ENCODE peak calls at places on chromosomes 4 and X, in four cellular contexts. C is GM12878, E is HFF-Myc, U is heart right ventricle. G is an unnamed sample.

GRCh38 chr4:102234243-102234838 is 110.9 kb downstream of the SLC39A8 start:
- DNase-seq in C (no peak), E (no peak), U (no peak), G (no peak)

GRCh38 chrX:40104649-40105015 is 6.9 kb upstream of the BCOR start:
- DNase-seq in C (no peak), E (no peak), U (peak), G (peak)

GRCh38 chr4:74897390-74897789 is 35.5 kb upstream of the PARM1 start:
- DNase-seq in C (no peak), E (no peak), U (no peak), G (no peak)

GRCh38 chrX:40168183-40169015 is 70.6 kb upstream of the BCOR start:
- DNase-seq in C (no peak), E (no peak), U (no peak), G (no peak)

GRCh38 chr4:169397762-169398161 is 127.0 kb upstream of the SH3RF1 start:
- DNase-seq in C (no peak), E (no peak), U (no peak), G (peak)

GRCh38 chr4:630661-631060 is 5.3 kb downstream of the PDE6B start:
- DNase-seq in C (no peak), E (no peak), U (no peak), G (no peak)

GRCh38 chr4:48109413-48110263 is 24.4 kb downstream of the TXK start:
- DNase-seq in C (no peak), E (peak), U (no peak), G (peak)

GRCh38 chr4:164572877-164573279 is 181.1 kb upstream of the SMIM31 start:
- DNase-seq in C (no peak), E (no peak), U (no peak), G (peak)

GRCh38 chr4:114694770-114695169 is 96.2 kb downstream of the UGT8 start:
- DNase-seq in C (peak), E (peak), U (no peak), G (peak)

GRCh38 chrX:40147399-40148188 is 49.8 kb upstream of the BCOR start:
- DNase-seq in C (no peak), E (no peak), U (no peak), G (no peak)

GRCh38 chrX:150364347-150365050 is 1.4 kb downstream of the MAMLD1 start:
- DNase-seq in C (no peak), E (no peak), U (peak), G (no peak)

GRCh38 chr4:68304731-68305130 is 45.2 kb downstream of the YTHDC1 start:
- DNase-seq in C (no peak), E (no peak), U (no peak), G (no peak)

GRCh38 chrX:9197231-9197630 is 163.3 kb upstream of the FAM9B start:
- DNase-seq in C (no peak), E (peak), U (no peak), G (peak)

GRCh38 chrX:113274801-113275200 is 434.2 kb upstream of the AMOT start:
- DNase-seq in C (no peak), E (no peak), U (no peak), G (no peak)

GRCh38 chr4:27318740-27319139 is 458.1 kb downstream of the STIM2 start:
- DNase-seq in C (peak), E (peak), U (peak), G (peak)

GRCh38 chr4:19156786-19157185 is 1094.9 kb upstream of the SLIT2 start:
- DNase-seq in C (no peak), E (no peak), U (no peak), G (no peak)

GRCh38 chr4:155787113-155787710 is 28.4 kb downstream of the GUCY1B1 start:
- DNase-seq in C (peak), E (peak), U (no peak), G (peak)

GRCh38 chr4:47462799-47463234 is 685 bp downstream of the COMMD8 start:
- DNase-seq in C (no peak), E (no peak), U (no peak), G (peak)

GRCh38 chr4:78622253-78622979 is 70.8 kb downstream of the ANXA3 start:
- DNase-seq in C (no peak), E (peak), U (no peak), G (peak)

GRCh38 chr4:182343435-182343834 is 100.2 kb downstream of the TENM3 start:
- DNase-seq in C (no peak), E (no peak), U (no peak), G (no peak)

GRCh38 chr4:1684756-1685603 is 867 bp upstream of the FAM53A start:
- DNase-seq in C (no peak), E (no peak), U (no peak), G (no peak)

GRCh38 chr4:151015458-151016344 is 617 bp upstream of the LRBA start:
- DNase-seq in C (no peak), E (no peak), U (peak), G (peak)

GRCh38 chr4:36213956-36214355 is 30.4 kb downstream of the ARAP2 start:
- DNase-seq in C (no peak), E (no peak), U (no peak), G (no peak)
- H3K4me3 ChIP-seq in C (no peak), E (no peak), U (no peak), G (no peak)

DNA sequence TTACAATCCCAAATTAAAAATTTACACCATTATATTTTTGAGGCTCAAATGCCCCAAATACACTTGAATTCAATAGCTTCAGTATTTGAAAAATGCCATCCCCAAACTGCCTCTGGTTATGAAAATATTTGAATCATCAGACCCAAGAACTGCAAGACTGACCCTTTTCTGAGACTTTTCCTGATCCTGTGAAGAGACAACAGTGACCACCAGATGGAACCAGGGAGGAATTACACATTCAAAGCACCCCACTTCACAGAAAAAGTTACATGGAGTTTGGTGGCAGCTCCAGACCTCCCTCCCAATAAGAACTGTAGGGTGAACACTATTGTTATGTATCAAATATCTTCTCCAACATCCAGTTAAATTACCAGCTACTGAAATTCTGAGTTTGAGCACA is 44.0 kb upstream of the SCD5 start:
- DNase-seq in C (no peak), E (no peak), U (no peak), G (peak)
- TF ChIP-seq CTCF in C (peak), E (peak), U (no peak), G (peak)

GRCh38 chrX:69503835-69504625 is at the start of gene NALF2:
- DNase-seq in C (no peak), E (no peak), U (peak), G (peak)
- H3K4me3 ChIP-seq in C (no peak), E (no peak), U (peak), G (peak)

GRCh38 chr4:134935320-134935719 is 733.7 kb upstream of the PABPC4L start:
- DNase-seq in C (no peak), E (no peak), U (no peak), G (no peak)
- TF ChIP-seq CTCF in C (peak), E (peak), U (no peak), G (no peak)

DNA sequence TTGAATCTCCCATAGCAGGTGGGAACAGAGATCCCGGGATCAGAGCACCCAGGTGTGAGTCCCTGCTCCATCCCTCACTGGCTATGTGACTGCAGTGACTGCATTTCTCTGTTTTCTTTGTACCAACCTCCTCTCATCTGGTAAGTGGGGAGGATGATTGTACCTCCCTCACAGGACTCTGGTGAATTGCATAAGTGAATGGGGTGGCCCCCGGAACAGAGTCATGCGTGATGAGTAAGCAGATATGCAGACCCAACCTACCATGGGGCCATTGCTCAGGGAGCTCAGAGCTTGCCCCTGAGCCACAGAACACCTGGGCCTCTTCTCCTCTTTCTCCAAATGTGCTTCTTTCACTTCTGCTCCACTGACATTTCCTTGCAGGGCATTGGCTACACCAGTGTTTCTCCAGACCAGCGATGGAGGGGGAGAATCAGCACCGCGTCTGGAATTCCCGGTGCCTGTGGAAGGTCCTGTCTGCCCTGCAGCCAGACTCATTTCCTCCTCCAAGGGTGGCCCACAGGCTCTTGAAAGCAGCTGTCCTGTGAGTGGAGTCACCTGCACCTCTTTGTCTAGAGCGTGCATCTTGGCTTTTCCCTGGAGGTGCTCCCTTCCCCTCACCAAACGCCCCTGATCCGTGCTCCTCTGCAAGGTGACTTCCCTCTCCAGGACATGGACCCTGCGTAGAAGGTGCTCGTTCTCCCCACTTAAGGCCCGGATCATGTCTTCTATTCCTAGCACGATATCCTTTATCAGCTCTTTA is 30.0 kb downstream of the C4orf50 start:
- DNase-seq in C (no peak), E (no peak), U (no peak), G (no peak)
- H3K4me3 ChIP-seq in C (no peak), E (no peak), U (no peak), G (no peak)

DNA sequence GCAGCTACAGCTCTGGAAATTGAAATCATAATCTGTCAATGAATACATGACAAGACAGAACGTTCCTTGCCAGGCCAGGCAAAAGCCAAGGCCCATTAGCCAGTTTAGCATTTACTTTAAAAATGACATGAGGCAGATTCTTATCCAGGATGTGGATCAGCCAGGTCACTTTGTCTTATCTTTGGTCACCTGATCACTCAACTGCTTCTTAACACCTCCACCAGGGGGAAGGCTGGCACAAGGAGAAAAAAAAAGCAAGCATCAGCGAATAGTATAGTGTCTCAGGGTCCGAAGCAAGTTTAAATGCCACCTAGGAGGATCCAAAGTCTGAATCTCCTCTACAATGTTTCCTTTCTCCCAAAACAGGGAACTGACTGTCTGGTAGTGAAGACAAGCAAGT is 18.8 kb downstream of the ATP1B4 start:
- DNase-seq in C (no peak), E (no peak), U (no peak), G (peak)
- TF ChIP-seq CTCF in C (peak), E (peak), U (no peak), G (peak)

GRCh38 chr4:4418676-4419370 is 31.9 kb downstream of the NSG1 start:
- DNase-seq in C (no peak), E (no peak), U (no peak), G (no peak)

GRCh38 chr4:4416981-4417380 is 30.1 kb downstream of the NSG1 start:
- DNase-seq in C (no peak), E (no peak), U (no peak), G (no peak)

GRCh38 chr4:4415806-4416805 is 29.2 kb downstream of the NSG1 start:
- DNase-seq in C (no peak), E (no peak), U (no peak), G (no peak)

GRCh38 chr4:4419896-4420295 is 33.0 kb downstream of the NSG1 start:
- DNase-seq in C (no peak), E (no peak), U (no peak), G (no peak)

DNA sequence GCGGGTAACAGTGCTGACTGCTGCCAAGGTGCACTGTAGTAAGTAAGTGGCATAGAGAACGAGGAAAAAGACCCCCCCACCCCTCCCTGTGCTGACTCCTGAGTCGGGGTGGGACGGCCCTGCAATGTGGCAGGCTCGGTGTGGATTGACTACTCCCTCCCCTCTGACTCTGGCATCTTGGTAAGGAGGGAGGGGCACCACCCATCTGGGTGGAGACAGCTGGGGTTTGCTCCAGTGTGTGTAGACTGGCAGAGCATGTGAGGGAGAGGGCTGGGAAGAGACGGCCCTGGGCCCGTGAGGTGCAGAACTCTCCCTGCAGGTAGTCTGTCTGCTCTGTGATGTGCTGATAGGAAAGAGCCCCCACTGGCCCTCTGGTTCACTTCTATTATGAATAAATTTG is 31.0 kb downstream of the NSG1 start:
- DNase-seq in C (no peak), E (no peak), U (no peak), G (no peak)
- H3K4me3 ChIP-seq in C (no peak), E (no peak), U (no peak), G (no peak)

DNA sequence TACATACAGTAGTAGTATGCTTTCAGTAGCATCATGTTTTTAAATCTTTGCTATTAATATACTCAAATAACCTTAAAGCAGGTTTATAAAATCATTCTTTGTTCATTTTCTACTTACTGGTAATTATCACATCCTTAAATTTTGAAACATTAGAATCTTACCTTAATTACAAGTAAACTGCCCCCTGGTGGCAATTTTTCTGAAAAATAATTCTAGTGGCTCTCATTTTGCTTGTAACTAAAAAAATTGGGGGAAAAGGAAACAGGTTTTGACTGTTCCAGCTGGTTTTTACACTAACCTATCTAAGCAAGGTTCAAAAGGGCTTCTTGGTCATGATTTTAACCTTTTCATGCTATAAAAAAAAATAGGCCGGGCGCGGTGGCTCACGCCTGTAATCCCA is 18.5 kb upstream of the DCAF4L1 start:
- DNase-seq in C (no peak), E (no peak), U (no peak), G (peak)
- TF ChIP-seq CTCF in C (peak), E (no peak), U (peak), G (peak)

DNA sequence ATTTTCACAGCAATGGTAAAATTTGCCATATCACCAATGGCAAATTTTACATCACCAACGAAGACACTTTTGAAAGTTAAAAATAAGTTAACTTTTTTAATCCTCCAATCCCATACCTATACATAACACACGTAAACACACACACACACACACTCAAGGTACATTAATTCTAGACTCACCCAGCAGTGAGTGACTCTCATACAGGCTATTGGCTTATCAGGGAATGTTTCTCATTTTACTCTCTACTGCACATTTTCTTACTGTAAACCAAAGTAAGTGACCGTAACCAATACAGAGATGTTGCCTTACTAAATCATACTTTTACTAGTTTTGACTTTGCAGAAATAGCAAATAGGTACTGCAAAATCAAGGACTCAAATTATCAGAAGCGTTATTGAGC is 2.3 kb downstream of the VEGFC start:
- DNase-seq in C (no peak), E (no peak), U (no peak), G (no peak)
- H3K4me3 ChIP-seq in C (no peak), E (peak), U (no peak), G (peak)

DNA sequence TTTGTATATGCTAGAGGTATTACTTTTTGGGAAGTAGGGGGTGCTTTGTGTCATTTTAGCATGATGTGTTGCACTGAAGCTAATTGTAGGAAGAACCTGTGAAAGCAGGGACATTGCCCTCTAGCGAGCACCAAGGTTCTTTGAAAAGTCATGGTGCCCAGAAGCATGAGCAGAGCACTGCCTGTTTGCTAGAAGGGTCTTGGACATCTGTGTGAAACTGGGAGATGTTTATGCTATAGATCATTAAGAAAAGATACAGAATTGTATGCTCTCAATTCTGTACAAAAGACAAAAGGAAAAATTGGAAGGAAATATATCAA is 14.7 kb downstream of the GRPR start:
- DNase-seq in C (peak), E (no peak), U (no peak), G (peak)
- TF ChIP-seq CTCF in C (peak), E (peak), U (no peak), G (peak)